ENCODE peak calls at places on chromosomes 16 and 17, in seven cellular contexts. I is CD8-positive, alpha-beta memory T cell; R is cardiac fibroblast; H is naive thymus-derived CD4-positive, alpha-beta T cell; M is NCI-H1092; L is KG1; F is RPMI7951. A is an unnamed sample.

GRCh38 chr17:9021158-9021984 is at the start of gene NTN1:
- DNase-seq in I (peak), M (no peak), H (no peak), L (no peak), R (peak), F (peak), A (peak)

GRCh38 chr16:52812945-52813556 is 239.6 kb downstream of the CHD9NB start:
- DNase-seq in R (peak), L (no peak), F (peak), M (no peak), H (no peak), I (no peak), A (no peak)

GRCh38 chr16:30866031-30866430 is 27.8 kb downstream of the BCL7C start:
- DNase-seq in F (no peak), I (no peak), R (no peak), M (no peak), H (no peak), L (no peak), A (no peak)

GRCh38 chr16:11250091-11250785 is 5.8 kb downstream of the SOCS1 start:
- DNase-seq in R (peak), F (peak), I (no peak), M (no peak), L (no peak), H (no peak), A (no peak)

GRCh38 chr16:79599837-79600635 is 501 bp downstream of the MAF start:
- DNase-seq in H (peak), L (no peak), R (peak), M (peak), F (peak), I (no peak), A (peak)

GRCh38 chr16:87823146-87823929 is 46.0 kb downstream of the SLC7A5 start:
- DNase-seq in R (no peak), M (no peak), L (no peak), H (no peak), I (no peak), F (no peak), A (no peak)

GRCh38 chr17:76485569-76485968 is 15.7 kb downstream of the RHBDF2 start:
- DNase-seq in M (no peak), R (no peak), L (no peak), I (no peak), H (no peak), F (no peak), A (no peak)

GRCh38 chr16:29662000-29662728 is 883 bp upstream of the SPN start:
- DNase-seq in F (no peak), L (no peak), M (no peak), R (no peak), H (no peak), I (no peak), A (no peak)

GRCh38 chr16:11016993-11017392 is 72.6 kb downstream of the CLEC16A start:
- DNase-seq in H (no peak), R (peak), L (no peak), I (no peak), F (peak), M (peak), A (no peak)

GRCh38 chr17:74147966-74148365 is 55.5 kb upstream of the RPL38 start:
- DNase-seq in H (no peak), F (no peak), I (no peak), M (no peak), R (no peak), L (no peak), A (no peak)

GRCh38 chr16:28237754-28238357 is 26.1 kb upstream of the XPO6 start:
- DNase-seq in M (no peak), F (no peak), R (no peak), H (no peak), L (no peak), I (no peak), A (no peak)

GRCh38 chr16:53980675-53981074 is 276.7 kb downstream of the FTO start:
- DNase-seq in R (no peak), M (no peak), L (no peak), F (no peak), H (no peak), I (no peak), A (no peak)

GRCh38 chr17:31058958-31059357 is 35.8 kb upstream of the NF1 start:
- DNase-seq in R (no peak), H (no peak), I (no peak), F (no peak), M (no peak), L (no peak), A (no peak)

GRCh38 chr17:76427457-76428231 is 25.3 kb downstream of the UBE2O start:
- DNase-seq in I (no peak), M (no peak), F (peak), H (no peak), L (no peak), R (peak), A (no peak)

GRCh38 chr17:61797283-61797682 is 66.0 kb downstream of the BRIP1 start:
- DNase-seq in L (no peak), I (no peak), H (no peak), R (no peak), M (no peak), F (no peak), A (no peak)

GRCh38 chr17:77437017-77437416 is 296.2 kb downstream of the SEC14L1 start:
- DNase-seq in R (peak), F (peak), M (peak), L (no peak), I (peak), H (no peak), A (no peak)

GRCh38 chr16:23207485-23207884 is 24.9 kb downstream of the SCNN1G start:
- DNase-seq in F (no peak), H (no peak), M (peak), R (no peak), I (no peak), L (no peak), A (no peak)

GRCh38 chr17:78558181-78558850 is 18.9 kb downstream of the DNAH17 start:
- DNase-seq in I (no peak), H (no peak), L (no peak), F (peak), M (no peak), R (no peak), A (no peak)

GRCh38 chr16:11497329-11497805 is 89.4 kb downstream of the LITAF start:
- DNase-seq in H (no peak), F (peak), M (peak), R (peak), I (no peak), L (peak), A (no peak)

A was measured in central memory CD4-positive, alpha-beta T cell.